ENCODE peak calls at places on chromosome X, in five cellular contexts. H is cardiac fibroblast, M is AG04449, Y is dorsolateral prefrontal cortex, D is endothelial cell. N is an unnamed sample.

GRCh38 chrX:30941898-30942297 is 52.8 kb upstream of the TAB3 start:
- DNase-seq in H (no peak), M (no peak), Y (no peak), D (no peak), N (no peak)

GRCh38 chrX:48558270-48558669 is 16.0 kb upstream of the RBM3 start:
- DNase-seq in H (peak; percentile 91), M (peak; percentile 47), Y (no peak), D (no peak), N (no peak)

GRCh38 chrX:10619311-10620015 is 922 bp downstream of the MID1 start:
- DNase-seq in H (peak; percentile 22), M (no peak), Y (no peak), D (no peak), N (no peak)

GRCh38 chrX:48045410-48046311 is 25.8 kb downstream of the ZNF630 start:
- DNase-seq in H (peak; percentile 68), M (no peak), Y (no peak), D (no peak), N (peak; percentile 79)

GRCh38 chrX:39242187-39242586 is 440.9 kb downstream of the MID1IP1 start:
- DNase-seq in H (peak; percentile 17), M (no peak), Y (no peak), D (peak; percentile 18), N (peak; percentile 64)

GRCh38 chrX:136694491-136695087 is 46.6 kb downstream of the CD40LG start:
- DNase-seq in H (peak; percentile 73), M (no peak), Y (no peak), D (no peak), N (peak; percentile 38)

GRCh38 chrX:138711399-138712347 is at the start of gene FGF13:
- DNase-seq in H (no peak), M (no peak), Y (peak; percentile 33), D (peak; percentile 46), N (peak; percentile 86)

GRCh38 chrX:114906978-114907510 is 110.4 kb downstream of the IL13RA2 start:
- DNase-seq in H (no peak), M (no peak), Y (no peak), D (no peak), N (no peak)

GRCh38 chrX:151596282-151596681 is 32.8 kb downstream of the PASD1 start:
- DNase-seq in H (no peak), M (no peak), Y (no peak), D (no peak), N (peak; percentile 2)

GRCh38 chrX:19658030-19658429 is 142.7 kb upstream of the MAP3K15 start:
- DNase-seq in H (no peak), M (no peak), Y (no peak), D (no peak), N (peak; percentile 36)

GRCh38 chrX:19094654-19095053 is 27.6 kb downstream of the ADGRG2 start:
- DNase-seq in H (no peak), M (no peak), Y (no peak), D (no peak), N (no peak)

GRCh38 chrX:85611926-85612325 is 232.5 kb upstream of the POF1B start:
- DNase-seq in H (peak; percentile 22), M (no peak), Y (no peak), D (no peak), N (no peak)

GRCh38 chrX:8042304-8042703 is 115.1 kb upstream of the PNPLA4 start:
- DNase-seq in H (no peak), M (no peak), Y (no peak), D (no peak), N (peak; percentile 51)

GRCh38 chrX:145405012-145405411 is 157.7 kb downstream of the SPANXN1 start:
- DNase-seq in H (peak; percentile 33), M (no peak), Y (no peak), D (peak; percentile 19), N (peak; percentile 35)

GRCh38 chrX:124033821-124034220 is 72.3 kb downstream of the STAG2 start:
- DNase-seq in H (peak; percentile 54), M (no peak), Y (no peak), D (no peak), N (no peak)

GRCh38 chrX:46840946-46841740 is 4.3 kb downstream of the RP2 start:
- DNase-seq in H (no peak), M (no peak), Y (peak; percentile 12), D (no peak), N (no peak)

GRCh38 chrX:69165116-69165651 is at the start of gene PJA1:
- DNase-seq in H (peak; percentile 67), M (no peak), Y (peak; percentile 74), D (peak; percentile 64), N (peak; percentile 75)

GRCh38 chrX:9204560-9204959 is 170.6 kb upstream of the FAM9B start:
- DNase-seq in H (peak; percentile 13), M (no peak), Y (no peak), D (no peak), N (no peak)

GRCh38 chrX:106898462-106898861 is 4.7 kb downstream of the RIPPLY1 start:
- DNase-seq in H (peak; percentile 73), M (no peak), Y (no peak), D (peak; percentile 11), N (peak; percentile 75)

GRCh38 chrX:41981481-41982013 is 58.2 kb upstream of the CASK start:
- DNase-seq in H (no peak), M (no peak), Y (no peak), D (no peak), N (no peak)